ENCODE peak calls at places on chromosomes 5 and 9, in four cellular contexts. B is HepG2, R is K562, O is WTC11. F is an unnamed sample.

GRCh38 chr5:147169399-147169798 is 65.4 kb upstream of the STK32A start:
- DNase-seq in R (no peak), O (no peak), B (peak; percentile 62), F (no peak)

GRCh38 chr9:69919461-69920061 is 98.9 kb downstream of the CFAP95 start:
- DNase-seq in B (peak; percentile 50), O (no peak), R (peak; percentile 30), F (peak; percentile 47)

GRCh38 chr9:2285411-2285810 is 270.3 kb downstream of the SMARCA2 start:
- DNase-seq in B (no peak), O (no peak), R (no peak), F (no peak)

GRCh38 chr5:111135946-111136345 is 43.8 kb downstream of the WDR36 start:
- DNase-seq in R (no peak), B (no peak), O (no peak), F (no peak)

GRCh38 chr9:38343552-38343951 is 49.0 kb upstream of the ALDH1B1 start:
- DNase-seq in R (no peak), B (no peak), O (no peak), F (no peak)

GRCh38 chr9:124110307-124110915 is 98.8 kb downstream of the LHX2 start:
- DNase-seq in B (peak; percentile 33), R (peak; percentile 68), O (peak; percentile 81), F (peak; percentile 75)

GRCh38 chr9:14205463-14205862 is 108.5 kb downstream of the NFIB start:
- DNase-seq in R (no peak), O (no peak), B (no peak), F (no peak)

GRCh38 chr9:79053613-79054012 is 518.2 kb upstream of the TLE4 start:
- DNase-seq in O (no peak), R (no peak), B (no peak), F (no peak)

GRCh38 chr9:4997196-4997595 is 12.1 kb downstream of the JAK2 start:
- DNase-seq in B (no peak), R (no peak), O (no peak), F (no peak)

DNA sequence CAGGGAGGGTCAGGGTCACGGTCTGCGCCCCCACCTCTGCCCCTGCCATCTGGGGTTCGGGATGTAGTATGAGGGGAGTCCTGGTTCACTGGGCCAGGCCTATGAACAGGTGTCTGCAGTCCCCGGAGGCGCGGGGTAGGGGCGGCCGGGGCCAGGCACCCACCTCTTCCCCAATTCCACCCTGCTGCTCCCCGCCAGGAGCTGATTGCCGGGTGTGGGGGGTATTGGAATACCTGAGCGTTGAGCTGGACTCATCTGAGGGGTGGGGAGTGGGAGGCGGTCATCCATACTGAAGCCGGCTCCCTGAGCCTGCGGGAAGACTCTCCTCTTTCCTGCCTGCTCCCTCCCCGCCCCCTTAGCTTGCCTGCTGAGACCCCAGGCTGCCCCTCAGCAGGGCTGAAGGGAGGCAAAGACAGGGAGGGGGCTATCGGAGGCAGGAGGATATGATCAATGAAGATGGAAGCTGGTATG is 676 bp downstream of the SLC6A7 start:
- DNase-seq in B (no peak), O (no peak), R (no peak), F (no peak)
- TF ChIP-seq ELF4 in B (no peak), O (no peak), R (no peak), F (no peak)

DNA sequence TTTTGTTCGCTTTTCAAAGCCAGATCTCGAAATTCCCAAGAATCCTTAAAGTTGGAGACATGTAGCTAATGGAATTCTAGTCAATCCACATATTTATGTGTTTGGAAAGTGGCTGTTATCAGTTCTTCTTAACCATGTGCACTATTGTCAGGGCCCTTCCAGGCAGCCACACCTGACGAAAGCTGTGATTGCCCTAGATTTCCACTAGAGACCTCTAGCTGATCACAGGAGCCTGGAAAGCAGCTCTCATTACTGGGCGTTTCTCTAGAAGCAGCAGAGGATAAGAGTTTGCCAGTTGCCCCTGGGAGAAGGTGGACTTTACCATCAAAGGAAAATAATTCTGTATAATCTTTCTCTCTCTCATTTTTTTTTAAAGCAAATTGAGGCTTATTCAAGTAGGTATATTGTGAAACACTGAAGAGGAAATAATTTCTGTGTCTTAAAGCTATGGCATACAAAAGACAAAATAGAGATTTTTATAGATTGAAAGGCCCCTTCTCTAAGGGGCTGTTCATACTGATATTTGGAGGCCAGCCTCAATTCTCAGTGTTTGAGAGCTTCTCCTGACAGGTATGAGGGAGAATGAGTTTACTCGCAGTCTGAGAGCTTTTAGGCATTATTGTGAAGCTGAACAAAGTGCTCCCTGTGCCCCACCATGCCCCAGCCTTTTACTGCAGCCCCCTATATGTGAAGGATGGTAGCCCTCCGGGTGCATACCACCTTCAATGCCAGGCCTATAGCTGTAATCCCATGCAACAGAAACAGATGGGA is 405.4 kb upstream of the ACTBL2 start:
- DNase-seq in O (peak; percentile 35), B (peak; percentile 23), R (no peak), F (peak; percentile 42)
- TF ChIP-seq ELF4 in O (no peak), B (no peak), R (no peak), F (no peak)

DNA sequence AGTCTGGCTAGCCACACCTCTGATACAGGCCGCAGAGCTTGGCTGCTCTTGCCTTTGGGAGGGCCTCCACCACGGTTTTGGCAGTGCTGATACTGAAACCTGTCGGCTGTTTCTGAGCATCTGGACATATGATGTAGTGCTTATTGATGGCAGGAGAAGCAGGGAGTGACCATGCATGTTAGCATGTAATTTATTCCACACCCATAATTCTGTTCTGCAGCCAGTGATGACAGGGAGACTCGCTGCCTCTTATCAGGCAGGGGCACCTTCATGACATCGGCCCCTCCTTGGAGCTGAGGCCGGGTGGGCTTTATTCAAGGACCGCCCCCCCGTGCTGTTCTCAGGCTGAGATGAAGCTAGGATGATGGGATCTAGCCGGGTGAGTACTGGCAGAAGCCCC is 49.0 kb downstream of the OLFM1 start:
- DNase-seq in B (no peak), R (no peak), O (no peak), F (no peak)
- TF ChIP-seq ELF4 in B (no peak), R (no peak), O (no peak), F (no peak)

GRCh38 chr9:6096821-6097220 is 81.4 kb upstream of the RANBP6 start:
- DNase-seq in O (no peak), B (no peak), R (no peak), F (no peak)
- TF ChIP-seq ELF4 in O (no peak), B (no peak), R (no peak), F (no peak)

F was measured in HEK293T.